ENCODE peak calls at places on chromosomes 5 and 9, in ten cellular contexts. One of them, this sample, is unnamed.

GRCh38 chr5:116531635-116532034 is 43.0 kb downstream of the SEMA6A start:
- DNase-seq in right cardiac atrium: no peak
- DNase-seq in ureter: no peak
- DNase-seq in EL: no peak
- DNase-seq in choroid plexus epithelial cell: no peak
- DNase-seq in stimulated activated CD4-positive, alpha-beta T cell treated with anti-CD3 and anti-CD28 coated beads, Interleukin-4, amount 100 ng/mL, for 1 hour: no peak
- DNase-seq in fibroblast of lung: no peak
- DNase-seq in progenitor cell of endocrine pancreas: no peak
- DNase-seq in NCI-H774: no peak
- DNase-seq in heart right ventricle: no peak
- DNase-seq in this sample: no peak

GRCh38 chr5:32500206-32500605 is 55.7 kb upstream of the ZFR start:
- DNase-seq in right cardiac atrium: no peak
- DNase-seq in ureter: no peak
- DNase-seq in EL: no peak
- DNase-seq in choroid plexus epithelial cell: no peak
- DNase-seq in stimulated activated CD4-positive, alpha-beta T cell treated with anti-CD3 and anti-CD28 coated beads, Interleukin-4, amount 100 ng/mL, for 1 hour: no peak
- DNase-seq in fibroblast of lung: no peak
- DNase-seq in progenitor cell of endocrine pancreas: no peak
- DNase-seq in NCI-H774: no peak
- DNase-seq in heart right ventricle: no peak
- DNase-seq in this sample: no peak

GRCh38 chr9:121997791-121998190 is 95.3 kb downstream of the TTLL11 start:
- DNase-seq in right cardiac atrium: no peak
- DNase-seq in ureter: no peak
- DNase-seq in EL: no peak
- DNase-seq in choroid plexus epithelial cell: peak
- DNase-seq in stimulated activated CD4-positive, alpha-beta T cell treated with anti-CD3 and anti-CD28 coated beads, Interleukin-4, amount 100 ng/mL, for 1 hour: no peak
- DNase-seq in fibroblast of lung: peak
- DNase-seq in progenitor cell of endocrine pancreas: no peak
- DNase-seq in NCI-H774: no peak
- DNase-seq in heart right ventricle: no peak
- DNase-seq in this sample: no peak

GRCh38 chr5:60295423-60295822 is 401.9 kb upstream of the PDE4D start:
- DNase-seq in right cardiac atrium: no peak
- DNase-seq in ureter: no peak
- DNase-seq in EL: peak
- DNase-seq in choroid plexus epithelial cell: peak
- DNase-seq in stimulated activated CD4-positive, alpha-beta T cell treated with anti-CD3 and anti-CD28 coated beads, Interleukin-4, amount 100 ng/mL, for 1 hour: no peak
- DNase-seq in fibroblast of lung: peak
- DNase-seq in progenitor cell of endocrine pancreas: no peak
- DNase-seq in NCI-H774: no peak
- DNase-seq in heart right ventricle: peak
- DNase-seq in this sample: peak

GRCh38 chr5:138986186-138986775 is 111.1 kb upstream of the LRRTM2 start:
- DNase-seq in right cardiac atrium: no peak
- DNase-seq in ureter: no peak
- DNase-seq in EL: no peak
- DNase-seq in choroid plexus epithelial cell: no peak
- DNase-seq in stimulated activated CD4-positive, alpha-beta T cell treated with anti-CD3 and anti-CD28 coated beads, Interleukin-4, amount 100 ng/mL, for 1 hour: no peak
- DNase-seq in fibroblast of lung: no peak
- DNase-seq in progenitor cell of endocrine pancreas: no peak
- DNase-seq in NCI-H774: no peak
- DNase-seq in heart right ventricle: no peak
- DNase-seq in this sample: no peak

GRCh38 chr9:108836319-108836718 is 19.5 kb downstream of the ACTL7B start:
- DNase-seq in right cardiac atrium: no peak
- DNase-seq in ureter: no peak
- DNase-seq in EL: no peak
- DNase-seq in choroid plexus epithelial cell: no peak
- DNase-seq in stimulated activated CD4-positive, alpha-beta T cell treated with anti-CD3 and anti-CD28 coated beads, Interleukin-4, amount 100 ng/mL, for 1 hour: no peak
- DNase-seq in fibroblast of lung: no peak
- DNase-seq in progenitor cell of endocrine pancreas: no peak
- DNase-seq in NCI-H774: no peak
- DNase-seq in heart right ventricle: no peak
- DNase-seq in this sample: no peak

GRCh38 chr5:66248874-66249273 is 104.8 kb downstream of the SREK1 start:
- DNase-seq in right cardiac atrium: no peak
- DNase-seq in ureter: no peak
- DNase-seq in EL: no peak
- DNase-seq in choroid plexus epithelial cell: no peak
- DNase-seq in stimulated activated CD4-positive, alpha-beta T cell treated with anti-CD3 and anti-CD28 coated beads, Interleukin-4, amount 100 ng/mL, for 1 hour: no peak
- DNase-seq in fibroblast of lung: no peak
- DNase-seq in progenitor cell of endocrine pancreas: no peak
- DNase-seq in NCI-H774: no peak
- DNase-seq in heart right ventricle: no peak
- DNase-seq in this sample: no peak

GRCh38 chr9:70422371-70423043 is 8.1 kb upstream of the KLF9 start:
- DNase-seq in right cardiac atrium: no peak
- DNase-seq in ureter: no peak
- DNase-seq in EL: no peak
- DNase-seq in choroid plexus epithelial cell: no peak
- DNase-seq in stimulated activated CD4-positive, alpha-beta T cell treated with anti-CD3 and anti-CD28 coated beads, Interleukin-4, amount 100 ng/mL, for 1 hour: no peak
- DNase-seq in fibroblast of lung: no peak
- DNase-seq in progenitor cell of endocrine pancreas: no peak
- DNase-seq in NCI-H774: no peak
- DNase-seq in heart right ventricle: no peak
- DNase-seq in this sample: no peak

GRCh38 chr5:38870595-38870994 is 24.8 kb downstream of the OSMR start:
- DNase-seq in right cardiac atrium: no peak
- DNase-seq in ureter: no peak
- DNase-seq in EL: no peak
- DNase-seq in choroid plexus epithelial cell: no peak
- DNase-seq in stimulated activated CD4-positive, alpha-beta T cell treated with anti-CD3 and anti-CD28 coated beads, Interleukin-4, amount 100 ng/mL, for 1 hour: no peak
- DNase-seq in fibroblast of lung: no peak
- DNase-seq in progenitor cell of endocrine pancreas: no peak
- DNase-seq in NCI-H774: no peak
- DNase-seq in heart right ventricle: no peak
- DNase-seq in this sample: no peak

GRCh38 chr9:114280636-114281315 is 42.1 kb upstream of the ORM1 start:
- DNase-seq in right cardiac atrium: peak
- DNase-seq in ureter: no peak
- DNase-seq in EL: peak
- DNase-seq in choroid plexus epithelial cell: no peak
- DNase-seq in stimulated activated CD4-positive, alpha-beta T cell treated with anti-CD3 and anti-CD28 coated beads, Interleukin-4, amount 100 ng/mL, for 1 hour: no peak
- DNase-seq in fibroblast of lung: peak
- DNase-seq in progenitor cell of endocrine pancreas: no peak
- DNase-seq in NCI-H774: no peak
- DNase-seq in heart right ventricle: no peak
- DNase-seq in this sample: no peak

GRCh38 chr5:177367981-177368960 is 10.5 kb downstream of the RGS14 start:
- DNase-seq in right cardiac atrium: no peak
- DNase-seq in ureter: no peak
- DNase-seq in EL: no peak
- DNase-seq in choroid plexus epithelial cell: no peak
- DNase-seq in stimulated activated CD4-positive, alpha-beta T cell treated with anti-CD3 and anti-CD28 coated beads, Interleukin-4, amount 100 ng/mL, for 1 hour: no peak
- DNase-seq in fibroblast of lung: no peak
- DNase-seq in progenitor cell of endocrine pancreas: no peak
- DNase-seq in NCI-H774: no peak
- DNase-seq in heart right ventricle: no peak
- DNase-seq in this sample: no peak

GRCh38 chr9:129111762-129112151 is 542 bp downstream of the PTPA start:
- DNase-seq in right cardiac atrium: peak
- DNase-seq in ureter: no peak
- DNase-seq in EL: peak
- DNase-seq in choroid plexus epithelial cell: peak
- DNase-seq in stimulated activated CD4-positive, alpha-beta T cell treated with anti-CD3 and anti-CD28 coated beads, Interleukin-4, amount 100 ng/mL, for 1 hour: peak
- DNase-seq in fibroblast of lung: peak
- DNase-seq in progenitor cell of endocrine pancreas: no peak
- DNase-seq in NCI-H774: peak
- DNase-seq in heart right ventricle: peak
- DNase-seq in this sample: peak

GRCh38 chr5:138542120-138542955 is 698 bp downstream of the ETF1 start:
- DNase-seq in right cardiac atrium: no peak
- DNase-seq in ureter: no peak
- DNase-seq in EL: peak
- DNase-seq in choroid plexus epithelial cell: no peak
- DNase-seq in stimulated activated CD4-positive, alpha-beta T cell treated with anti-CD3 and anti-CD28 coated beads, Interleukin-4, amount 100 ng/mL, for 1 hour: no peak
- DNase-seq in fibroblast of lung: no peak
- DNase-seq in progenitor cell of endocrine pancreas: no peak
- DNase-seq in NCI-H774: no peak
- DNase-seq in heart right ventricle: no peak
- DNase-seq in this sample: peak

GRCh38 chr5:118956727-118957126 is 31.6 kb downstream of the DTWD2 start:
- DNase-seq in right cardiac atrium: no peak
- DNase-seq in ureter: no peak
- DNase-seq in EL: peak
- DNase-seq in choroid plexus epithelial cell: peak
- DNase-seq in stimulated activated CD4-positive, alpha-beta T cell treated with anti-CD3 and anti-CD28 coated beads, Interleukin-4, amount 100 ng/mL, for 1 hour: no peak
- DNase-seq in fibroblast of lung: peak
- DNase-seq in progenitor cell of endocrine pancreas: no peak
- DNase-seq in NCI-H774: no peak
- DNase-seq in heart right ventricle: no peak
- DNase-seq in this sample: peak

This sample was measured in adipocyte.